ENCODE peak calls at places on chromosomes 5 and 9, in ten cellular contexts. B is tibial nerve, N is mucosa of descending colon, A is trophoblast cell, T is psoas muscle, O is fibroblast of lung, F is spleen, J is A549, V is uterus, W is heart left ventricle. C is an unnamed sample.

GRCh38 chr5:110769282-110769681 is 30.5 kb downstream of the SLC25A46 start:
- DNase-seq in B (no peak), N (no peak), A (no peak), T (no peak), O (peak; percentile 90), F (no peak), J (no peak), V (peak; percentile 18), W (no peak), C (no peak)

GRCh38 chr5:41418220-41419031 is 92.0 kb downstream of the PLCXD3 start:
- DNase-seq in B (no peak), N (no peak), A (no peak), T (no peak), O (peak; percentile 78), F (no peak), J (no peak), V (no peak), W (no peak), C (no peak)

GRCh38 chr5:157729858-157730257 is 1.4 kb upstream of the THG1L start:
- DNase-seq in B (no peak), N (no peak), A (no peak), T (no peak), O (no peak), F (no peak), J (no peak), V (no peak), W (no peak), C (no peak)

GRCh38 chr5:172299916-172300439 is 16.4 kb upstream of the UBTD2 start:
- DNase-seq in B (no peak), N (no peak), A (no peak), T (no peak), O (peak; percentile 43), F (no peak), J (no peak), V (no peak), W (no peak), C (no peak)

GRCh38 chr9:107856633-107857032 is 367.1 kb upstream of the KLF4 start:
- DNase-seq in B (no peak), N (no peak), A (no peak), T (no peak), O (no peak), F (no peak), J (peak; percentile 12), V (no peak), W (no peak), C (no peak)

GRCh38 chr5:35904443-35905132 is 33.8 kb downstream of the CAPSL start:
- DNase-seq in B (no peak), N (no peak), A (no peak), T (no peak), O (no peak), F (no peak), J (no peak), V (no peak), W (no peak), C (no peak)

GRCh38 chr5:9573796-9574195 is 27.9 kb upstream of the SEMA5A start:
- DNase-seq in B (no peak), N (no peak), A (no peak), T (no peak), O (no peak), F (no peak), J (no peak), V (no peak), W (no peak), C (no peak)

GRCh38 chr5:168311061-168311566 is 19.7 kb downstream of the WWC1 start:
- DNase-seq in B (no peak), N (peak; percentile 54), A (no peak), T (no peak), O (no peak), F (peak; percentile 36), J (no peak), V (no peak), W (no peak), C (no peak)

GRCh38 chr5:108420182-108420581 is 38.3 kb upstream of the FBXL17 start:
- DNase-seq in B (no peak), N (no peak), A (no peak), T (no peak), O (no peak), F (no peak), J (no peak), V (no peak), W (no peak), C (no peak)

GRCh38 chr5:43231977-43232376 is 40.0 kb downstream of the NIM1K start:
- DNase-seq in B (no peak), N (no peak), A (no peak), T (no peak), O (peak; percentile 29), F (no peak), J (peak; percentile 57), V (no peak), W (no peak), C (no peak)

GRCh38 chr9:91778031-91778430 is 172.0 kb downstream of the ROR2 start:
- DNase-seq in B (no peak), N (no peak), A (no peak), T (no peak), O (peak; percentile 42), F (no peak), J (no peak), V (no peak), W (no peak), C (no peak)

GRCh38 chr5:113446358-113446927 is 11.7 kb upstream of the TSSK1B start:
- DNase-seq in B (no peak), N (no peak), A (no peak), T (no peak), O (no peak), F (no peak), J (no peak), V (no peak), W (no peak), C (no peak)

GRCh38 chr5:149627070-149627469 is 45.8 kb downstream of the ARHGEF37 start:
- DNase-seq in B (no peak), N (no peak), A (no peak), T (no peak), O (no peak), F (no peak), J (no peak), V (no peak), W (no peak), C (no peak)

GRCh38 chr9:35070823-35071813 is 1.3 kb downstream of the VCP start:
- DNase-seq in B (no peak), N (no peak), A (no peak), T (no peak), O (no peak), F (no peak), J (no peak), V (no peak), W (no peak), C (no peak)

GRCh38 chr5:137563646-137564474 is 64.7 kb upstream of the SPOCK1 start:
- DNase-seq in B (no peak), N (no peak), A (no peak), T (no peak), O (peak; percentile 74), F (no peak), J (no peak), V (no peak), W (peak; percentile 23), C (peak; percentile 17)

GRCh38 chr9:110027624-110028023 is 180.3 kb downstream of the C9orf152 start:
- DNase-seq in B (peak; percentile 38), N (no peak), A (peak; percentile 69), T (no peak), O (peak; percentile 82), F (no peak), J (no peak), V (no peak), W (peak; percentile 56), C (no peak)

GRCh38 chr5:79707535-79707934 is 17.9 kb downstream of the CMYA5 start:
- DNase-seq in B (no peak), N (no peak), A (no peak), T (no peak), O (no peak), F (no peak), J (no peak), V (no peak), W (no peak), C (no peak)

GRCh38 chr5:79713727-79714126 is 24.1 kb downstream of the CMYA5 start:
- DNase-seq in B (no peak), N (no peak), A (no peak), T (no peak), O (no peak), F (no peak), J (no peak), V (no peak), W (no peak), C (no peak)

GRCh38 chr5:79712741-79713140 is 23.1 kb downstream of the CMYA5 start:
- DNase-seq in B (no peak), N (no peak), A (no peak), T (no peak), O (no peak), F (no peak), J (no peak), V (no peak), W (no peak), C (no peak)
- H3K4me1 ChIP-seq in B (no peaks in the 10 kb centered on the region), N (no peaks in the 10 kb centered on the region), A (no peaks in the 10 kb centered on the region), T (peaks cover 50% of the 10 kb centered on the region), O (no peaks in the 10 kb centered on the region), F (no peaks in the 10 kb centered on the region), J (no peaks in the 10 kb centered on the region), V (no peaks in the 10 kb centered on the region), W (peaks cover 11% of the 10 kb centered on the region), C (no peaks in the 10 kb centered on the region)

DNA sequence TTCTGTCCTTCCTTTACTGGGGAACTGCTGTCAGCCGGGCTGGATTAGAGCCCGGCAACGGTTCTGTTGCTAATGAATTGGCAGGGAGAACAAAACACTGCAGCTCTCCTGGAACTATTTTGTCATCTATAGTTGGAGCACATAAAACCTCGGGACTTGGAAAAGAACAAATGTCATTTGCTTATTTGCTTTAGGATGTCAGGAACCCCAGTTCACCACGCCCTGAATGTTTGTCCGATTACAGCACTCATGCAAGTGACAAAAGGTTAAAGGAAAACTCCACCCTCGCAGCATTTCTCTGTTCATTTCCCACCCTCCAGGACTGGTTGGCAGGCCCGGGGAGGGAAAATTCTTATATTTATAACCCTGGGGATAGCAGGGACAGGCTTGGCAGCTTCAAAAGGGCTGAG is 66.5 kb upstream of the PLPP1 start:
- DNase-seq in B (peak; percentile 79), N (peak; percentile 70), A (peak; percentile 36), T (peak; percentile 76), O (peak; percentile 97), F (no peak), J (peak; percentile 96), V (peak; percentile 90), W (peak; percentile 88), C (no peak)
- H3K4me1 ChIP-seq in B (peaks cover 2% of the 10 kb centered on the region), N (peaks cover 42% of the 10 kb centered on the region), A (peaks cover 34% of the 10 kb centered on the region), T (peaks cover 60% of the 10 kb centered on the region), O (peaks cover 26% of the 10 kb centered on the region), F (peaks cover 13% of the 10 kb centered on the region), J (peaks cover 78% of the 10 kb centered on the region), V (peaks cover 5% of the 10 kb centered on the region), W (peaks cover 82% of the 10 kb centered on the region), C (peaks cover 32% of the 10 kb centered on the region)

GRCh38 chr9:78927099-78927940 is 630.4 kb downstream of the PSAT1 start:
- DNase-seq in B (no peak), N (no peak), A (no peak), T (no peak), O (no peak), F (no peak), J (no peak), V (no peak), W (no peak), C (no peak)
- H3K4me1 ChIP-seq in B (no peaks in the 10 kb centered on the region), N (no peaks in the 10 kb centered on the region), A (no peaks in the 10 kb centered on the region), T (no peaks in the 10 kb centered on the region), O (no peaks in the 10 kb centered on the region), F (no peaks in the 10 kb centered on the region), J (peaks cover 20% of the 10 kb centered on the region), V (no peaks in the 10 kb centered on the region), W (no peaks in the 10 kb centered on the region), C (peaks cover 2% of the 10 kb centered on the region)

DNA sequence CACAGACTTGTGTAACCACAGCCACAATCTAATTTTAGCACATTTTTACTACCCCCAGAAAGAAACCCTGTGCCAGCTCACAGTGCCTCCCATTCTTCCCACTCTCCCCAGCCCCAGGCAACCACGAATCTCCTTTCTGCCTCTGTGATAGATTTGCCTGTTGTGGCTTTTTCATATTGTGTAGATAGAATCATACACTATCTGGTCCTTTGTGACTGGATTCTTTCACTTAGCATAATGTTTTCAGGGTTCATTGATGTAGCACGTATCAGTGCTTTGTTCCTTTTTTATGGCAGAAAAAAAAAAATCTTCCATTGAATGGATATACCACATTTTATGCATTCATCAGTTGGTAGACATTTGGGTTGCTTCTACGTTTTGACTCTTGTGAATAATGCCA is 64.4 kb downstream of the RCL1 start:
- DNase-seq in B (no peak), N (no peak), A (no peak), T (no peak), O (no peak), F (no peak), J (no peak), V (no peak), W (no peak), C (no peak)
- H3K4me1 ChIP-seq in B (no peaks in the 10 kb centered on the region), N (no peaks in the 10 kb centered on the region), A (peaks cover under 1% of the 10 kb centered on the region), T (peaks cover 47% of the 10 kb centered on the region), O (peaks cover 7% of the 10 kb centered on the region), F (no peaks in the 10 kb centered on the region), J (no peaks in the 10 kb centered on the region), V (no peaks in the 10 kb centered on the region), W (peaks cover 4% of the 10 kb centered on the region), C (peaks cover 5% of the 10 kb centered on the region)